ENCODE peak calls at places on chromosome 21, in nine cellular contexts. V is Calu3, Y is MCF 10A, J is progenitor cell of endocrine pancreas, P is neural crest cell, C is esophagus muscularis mucosa, N is AG10803, R is choroid plexus epithelial cell, W is bronchial epithelial cell. D is an unnamed sample.

GRCh38 chr21:37710555-37711293 is 205.5 kb downstream of the KCNJ6 start:
- DNase-seq in P (no peak), C (no peak), Y (no peak), V (no peak), J (no peak), R (peak; percentile 29), N (peak; percentile 5), W (no peak), D (no peak)

GRCh38 chr21:38743772-38744529 is 61.8 kb upstream of the ETS2 start:
- DNase-seq in R (no peak), J (no peak), P (no peak), N (no peak), Y (no peak), V (no peak), W (no peak), C (no peak), D (no peak)

GRCh38 chr21:35573472-35574389 is 486.6 kb downstream of the SETD4 start:
- DNase-seq in Y (peak; percentile 2), V (no peak), C (no peak), P (no peak), N (peak; percentile 55), J (no peak), W (no peak), R (no peak), D (no peak)

GRCh38 chr21:43805275-43805800 is 16.0 kb downstream of the RRP1 start:
- DNase-seq in R (no peak), C (no peak), V (no peak), W (no peak), Y (no peak), P (no peak), J (no peak), N (no peak), D (peak; percentile 69)

GRCh38 chr21:30408782-30409494 is 13.1 kb downstream of the KRTAP13-1 start:
- DNase-seq in R (peak; percentile 84), N (peak; percentile 22), C (no peak), V (peak; percentile 12), J (peak; percentile 48), Y (peak; percentile 91), P (peak; percentile 46), W (peak; percentile 87), D (no peak)

GRCh38 chr21:23853796-23854379 is 1753.4 kb downstream of the MRPL39 start:
- DNase-seq in N (no peak), P (no peak), R (peak; percentile 12), J (no peak), C (no peak), W (peak; percentile 15), Y (peak; percentile 52), V (peak; percentile 1), D (no peak)

GRCh38 chr21:43585924-43586411 is 73.3 kb downstream of the HSF2BP start:
- DNase-seq in J (no peak), C (peak; percentile 94), W (peak; percentile 100), P (no peak), R (peak; percentile 100), N (peak; percentile 99), V (peak; percentile 67), Y (peak; percentile 100), D (no peak)

GRCh38 chr21:23887709-23888303 is 1719.5 kb downstream of the MRPL39 start:
- DNase-seq in N (no peak), W (no peak), J (no peak), P (no peak), Y (no peak), R (no peak), C (no peak), V (no peak), D (peak; percentile 37)

GRCh38 chr21:31781737-31782136 is 49.8 kb upstream of the SCAF4 start:
- DNase-seq in V (no peak), R (peak; percentile 73), Y (peak; percentile 74), P (no peak), N (peak; percentile 23), W (no peak), C (no peak), J (no peak), D (no peak)

GRCh38 chr21:39452965-39453332 is 1.2 kb downstream of the SH3BGR start:
- DNase-seq in C (no peak), Y (no peak), R (no peak), W (no peak), V (no peak), N (no peak), J (no peak), P (no peak), D (no peak)

GRCh38 chr21:27429612-27430361 is 462.9 kb upstream of the ADAMTS5 start:
- DNase-seq in R (peak; percentile 60), Y (no peak), C (no peak), V (no peak), W (no peak), P (no peak), N (peak; percentile 98), J (no peak), D (no peak)

GRCh38 chr21:16419188-16419874 is 689.5 kb downstream of the USP25 start:
- DNase-seq in Y (no peak), J (no peak), V (no peak), W (peak; percentile 62), C (peak; percentile 92), R (peak; percentile 97), N (peak; percentile 44), P (no peak), D (no peak)

GRCh38 chr21:15986277-15986676 is 256.5 kb downstream of the USP25 start:
- DNase-seq in J (no peak), Y (no peak), P (no peak), W (no peak), R (no peak), C (no peak), V (no peak), N (no peak), D (no peak)

GRCh38 chr21:31866077-31866511 is 6.7 kb upstream of the HUNK start:
- DNase-seq in J (peak; percentile 81), N (peak; percentile 75), R (peak; percentile 74), C (no peak), W (peak; percentile 55), V (peak; percentile 89), Y (peak; percentile 81), P (peak; percentile 92), D (peak; percentile 57)

GRCh38 chr21:31343680-31344480 is at the start of gene TIAM1:
- DNase-seq in Y (peak; percentile 86), V (peak; percentile 31), R (peak; percentile 81), C (peak; percentile 93), J (peak; percentile 22), N (peak; percentile 40), W (peak; percentile 85), P (peak; percentile 31), D (no peak)

GRCh38 chr21:31536138-31536537 is 123.4 kb upstream of the SOD1 start:
- DNase-seq in V (no peak), W (no peak), N (no peak), C (no peak), R (no peak), P (no peak), J (no peak), Y (no peak), D (no peak)

GRCh38 chr21:26409735-26410134 is 163.4 kb downstream of the CYYR1 start:
- DNase-seq in Y (no peak), P (no peak), W (no peak), N (peak; percentile 60), J (no peak), V (no peak), C (no peak), R (no peak), D (no peak)

DNA sequence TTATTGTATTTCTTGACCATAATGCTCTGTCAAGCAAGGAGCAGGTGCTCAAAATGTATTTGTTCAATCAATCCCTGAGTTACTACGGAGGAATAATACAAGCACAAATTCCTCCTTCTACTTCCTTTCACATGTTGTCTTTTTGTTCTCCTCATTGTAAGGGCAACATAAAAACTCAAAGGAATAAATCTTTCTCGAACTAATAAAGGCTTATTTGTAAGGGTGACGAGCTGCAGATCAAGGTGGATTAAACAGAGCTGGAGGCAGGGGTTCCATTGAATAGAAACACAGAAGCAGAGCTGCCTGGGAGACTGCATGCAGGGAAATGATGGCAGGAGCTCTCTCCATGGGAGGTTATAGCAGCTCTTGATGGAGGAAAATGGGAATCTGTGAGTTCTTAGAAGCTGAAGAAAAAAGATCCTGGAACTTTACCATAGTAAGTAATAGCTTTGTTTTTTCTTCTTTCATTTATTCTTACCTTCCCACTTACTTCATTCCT is 160.2 kb downstream of the CYYR1 start:
- DNase-seq in Y (no peak), P (no peak), N (no peak), V (no peak), W (no peak), J (no peak), R (no peak), C (no peak), D (no peak)
- TF ChIP-seq CTCF in Y (no peak), P (no peak), N (no peak), V (no peak), W (no peak), J (no peak), R (no peak), C (no peak), D (no peak)

GRCh38 chr21:46108827-46109226 is 10.9 kb downstream of the COL6A2 start:
- DNase-seq in R (no peak), W (no peak), Y (no peak), N (no peak), P (no peak), C (no peak), J (peak; percentile 5), V (no peak), D (no peak)

GRCh38 chr21:46111857-46112730 is 14.2 kb downstream of the COL6A2 start:
- DNase-seq in R (no peak), W (no peak), P (no peak), J (peak; percentile 8), C (no peak), Y (no peak), V (no peak), N (no peak), D (peak; percentile 7)

GRCh38 chr21:46109251-46110221 is 11.6 kb downstream of the COL6A2 start:
- DNase-seq in N (no peak), V (no peak), C (peak; percentile 89), Y (no peak), R (no peak), W (no peak), J (peak; percentile 6), P (no peak), D (peak; percentile 2)

GRCh38 chr21:46111193-46111571 is 13.3 kb downstream of the COL6A2 start:
- DNase-seq in C (no peak), N (no peak), J (peak; percentile 3), R (no peak), W (no peak), P (no peak), Y (no peak), V (no peak), D (peak; percentile 5)

GRCh38 chr21:46110499-46111192 is 12.7 kb downstream of the COL6A2 start:
- DNase-seq in R (no peak), W (no peak), V (no peak), N (no peak), P (no peak), C (peak; percentile 92), Y (no peak), J (peak; percentile 3), D (no peak)
- TF ChIP-seq CTCF in R (peak; percentile 34), W (no peak), V (no peak), N (peak; percentile 35), P (no peak), C (no peak), Y (no peak), J (no peak), D (no peak)

GRCh38 chr21:14862794-14863720 is 201.7 kb downstream of the NRIP1 start:
- DNase-seq in J (no peak), C (no peak), V (peak; percentile 21), Y (peak; percentile 37), P (no peak), R (peak; percentile 56), W (peak; percentile 27), N (no peak), D (no peak)
- TF ChIP-seq CTCF in J (peak; percentile 87), C (peak; percentile 48), V (peak; percentile 42), Y (peak; percentile 54), P (peak; percentile 88), R (peak; percentile 69), W (peak; percentile 39), N (peak; percentile 62), D (peak; percentile 24)

GRCh38 chr21:41932191-41932575 is 21.6 kb downstream of the C2CD2 start:
- DNase-seq in V (no peak), Y (peak; percentile 91), P (no peak), N (peak; percentile 76), W (peak; percentile 95), C (no peak), J (no peak), R (peak; percentile 79), D (no peak)
- TF ChIP-seq CTCF in V (no peak), Y (no peak), P (no peak), N (peak; percentile 22), W (peak; percentile 21), C (no peak), J (no peak), R (peak; percentile 59), D (no peak)